ENCODE peak calls at places on chromosomes 4 and X, in five cellular contexts. W is stimulated activated CD4-positive, alpha-beta T cell treated with anti-CD3 and anti-CD28 coated beads, Interleukin-2, amount 100 ng/mL, for 48 hours; Z is amniotic stem cell; V is T1000; J is sciatic nerve. R is an unnamed sample.

GRCh38 chr4:1777822-1778641 is 15.1 kb upstream of the FGFR3 start:
- DNase-seq in W (no peak), Z (no peak), V (no peak), J (no peak), R (peak)

GRCh38 chrX:22969416-22969815 is 30.3 kb upstream of the DDX53 start:
- DNase-seq in W (no peak), Z (no peak), V (no peak), J (no peak), R (no peak)

GRCh38 chrX:151825927-151826471 is 86.7 kb upstream of the MAGEA4 start:
- DNase-seq in W (no peak), Z (peak), V (peak), J (no peak), R (peak)

GRCh38 chr4:41935652-41936021 is 408 bp downstream of the TMEM33 start:
- DNase-seq in W (no peak), Z (no peak), V (no peak), J (no peak), R (peak)

GRCh38 chr4:5399790-5400421 is 308.5 kb downstream of the EVC2 start:
- DNase-seq in W (no peak), Z (no peak), V (no peak), J (no peak), R (no peak)

GRCh38 chrX:97065973-97066372 is 182.3 kb downstream of the RPA4 start:
- DNase-seq in W (no peak), Z (no peak), V (no peak), J (no peak), R (no peak)

GRCh38 chr4:42995343-42995944 is 102.9 kb downstream of the GRXCR1 start:
- DNase-seq in W (no peak), Z (no peak), V (no peak), J (no peak), R (peak)

GRCh38 chr4:14908635-14909034 is 93.6 kb upstream of the CPEB2 start:
- DNase-seq in W (no peak), Z (no peak), V (no peak), J (no peak), R (peak)

GRCh38 chr4:1717129-1718094 is 3.7 kb downstream of the TMEM129 start:
- DNase-seq in W (no peak), Z (no peak), V (no peak), J (no peak), R (no peak)

GRCh38 chr4:104519588-104519987 is 24.9 kb upstream of the CXXC4 start:
- DNase-seq in W (no peak), Z (no peak), V (no peak), J (no peak), R (no peak)